ENCODE peak calls at places on chromosomes 3 and 15, in six cellular contexts. C, X, W, E, D and K are unnamed samples.

GRCh38 chr15:85702321-85703230 is 92.1 kb downstream of the KLHL25 start:
- DNase-seq in X (peak; percentile 51), D (peak; percentile 41), W (no peak), C (peak; percentile 54), E (peak; percentile 24), K (peak; percentile 30)

GRCh38 chr3:72690646-72691045 is 157.6 kb downstream of the SHQ1 start:
- DNase-seq in D (no peak), X (no peak), E (no peak), C (peak; percentile 6), W (no peak), K (no peak)

GRCh38 chr3:45981321-45982038 is 14.1 kb downstream of the FYCO1 start:
- DNase-seq in C (peak; percentile 63), E (no peak), D (no peak), X (no peak), W (no peak), K (no peak)

GRCh38 chr15:35243758-35244157 is 158.7 kb upstream of the NANOGP8 start:
- DNase-seq in D (no peak), E (no peak), W (no peak), X (no peak), C (no peak), K (no peak)

GRCh38 chr3:108305484-108306172 is 9.3 kb downstream of the HHLA2 start:
- DNase-seq in C (no peak), X (no peak), D (no peak), W (no peak), E (no peak), K (no peak)

GRCh38 chr15:30984542-30984941 is 6.9 kb downstream of the MTMR10 start:
- DNase-seq in X (no peak), E (no peak), D (no peak), C (no peak), W (no peak), K (no peak)

GRCh38 chr15:68700395-68701123 is 120.1 kb downstream of the ANP32A start:
- DNase-seq in X (no peak), W (peak; percentile 76), D (no peak), C (peak; percentile 85), E (no peak), K (no peak)

GRCh38 chr3:140198242-140198641 is 263.3 kb downstream of the CLSTN2 start:
- DNase-seq in E (no peak), D (no peak), X (no peak), W (no peak), C (no peak), K (no peak)

GRCh38 chr3:137946341-137946973 is 63.5 kb upstream of the CLDN18 start:
- DNase-seq in W (peak; percentile 24), X (peak; percentile 66), E (peak; percentile 57), C (peak; percentile 74), D (peak; percentile 83), K (peak; percentile 53)

GRCh38 chr3:130773371-130773770 is 26.7 kb upstream of the PIK3R4 start:
- DNase-seq in D (no peak), E (no peak), C (peak; percentile 48), X (no peak), W (no peak), K (no peak)

GRCh38 chr15:80838012-80838411 is 58.8 kb downstream of the CEMIP start:
- DNase-seq in E (no peak), D (no peak), C (no peak), W (no peak), X (no peak), K (no peak)

GRCh38 chr3:52835766-52836470 is 1.1 kb upstream of the MUSTN1 start:
- DNase-seq in W (peak; percentile 32), C (no peak), X (no peak), E (no peak), D (no peak), K (no peak)

GRCh38 chr3:22660076-22660475 is 543.1 kb upstream of the UBE2E2 start:
- DNase-seq in W (no peak), E (no peak), X (no peak), C (no peak), D (no peak), K (no peak)

GRCh38 chr3:124878561-124879394 is 8.4 kb downstream of the ITGB5 start:
- DNase-seq in E (no peak), C (peak; percentile 97), X (peak; percentile 27), W (no peak), D (no peak), K (no peak)

GRCh38 chr3:38153986-38154608 is 11.2 kb upstream of the OXSR1 start:
- DNase-seq in E (no peak), C (peak; percentile 86), W (no peak), D (no peak), X (peak; percentile 6), K (no peak)

GRCh38 chr3:25153561-25153960 is 274.5 kb upstream of the RARB start:
- DNase-seq in W (no peak), E (no peak), D (no peak), C (no peak), X (no peak), K (no peak)

GRCh38 chr3:9749333-9749662 is 454 bp upstream of the OGG1 start:
- DNase-seq in E (no peak), D (no peak), C (no peak), W (no peak), X (no peak), K (no peak)

GRCh38 chr3:47542614-47543173 is 29.2 kb upstream of the ELP6 start:
- DNase-seq in W (no peak), D (no peak), E (no peak), X (no peak), C (peak; percentile 51), K (no peak)

GRCh38 chr15:100001405-100001804 is 268.2 kb upstream of the LYSMD4 start:
- DNase-seq in C (no peak), W (no peak), D (no peak), E (no peak), X (peak; percentile 56), K (peak; percentile 40)

GRCh38 chr15:39801641-39802309 is 19.1 kb upstream of the FSIP1 start:
- DNase-seq in W (no peak), C (no peak), X (peak; percentile 35), D (peak; percentile 46), E (peak; percentile 53), K (no peak)

GRCh38 chr15:23484870-23485269 is 37.8 kb upstream of the GOLGA6L2 start:
- DNase-seq in E (no peak), X (no peak), D (no peak), W (no peak), C (no peak), K (no peak)

GRCh38 chr3:191369081-191370010 is 39.0 kb upstream of the UTS2B start:
- DNase-seq in E (no peak), X (no peak), D (no peak), C (peak; percentile 81), W (no peak), K (no peak)

GRCh38 chr15:55750706-55751105 is 7.8 kb upstream of the PRTG start:
- DNase-seq in E (no peak), W (no peak), C (no peak), D (no peak), X (no peak), K (no peak)

GRCh38 chr15:29457729-29458128 is 188.1 kb upstream of the NSMCE3 start:
- DNase-seq in C (peak; percentile 1), D (no peak), E (no peak), W (no peak), X (no peak), K (no peak)

GRCh38 chr15:52018244-52018643 is 775 bp upstream of the MAPK6 start:
- DNase-seq in X (no peak), C (no peak), D (no peak), W (no peak), E (no peak), K (no peak)

GRCh38 chr3:78918361-78919020 is 849.3 kb downstream of the ROBO1 start:
- DNase-seq in C (peak; percentile 57), D (no peak), X (no peak), E (no peak), W (no peak), K (no peak)

GRCh38 chr3:159604151-159604581 is 384.5 kb upstream of the IL12A start:
- DNase-seq in W (peak; percentile 86), E (no peak), D (no peak), X (no peak), C (peak; percentile 50), K (no peak)

GRCh38 chr3:196127308-196128040 is 45.6 kb upstream of the TFRC start:
- DNase-seq in W (no peak), E (no peak), X (peak; percentile 42), C (no peak), D (no peak), K (no peak)

GRCh38 chr3:134857776-134858515 is 62.9 kb downstream of the EPHB1 start:
- DNase-seq in D (no peak), E (no peak), C (no peak), W (no peak), X (no peak), K (no peak)

GRCh38 chr3:28240440-28240839 is 979 bp upstream of the CMC1 start:
- DNase-seq in D (peak; percentile 7), W (no peak), E (no peak), C (no peak), X (no peak), K (no peak)

GRCh38 chr3:187987919-187988318 is 166.0 kb upstream of the LPP start:
- DNase-seq in C (no peak), E (no peak), D (no peak), W (no peak), X (peak; percentile 73), K (peak; percentile 52)

GRCh38 chr3:47863391-47864128 is 60.6 kb downstream of the DHX30 start:
- DNase-seq in E (no peak), D (no peak), C (no peak), W (no peak), X (no peak), K (no peak)

GRCh38 chr3:172079326-172079976 is 40.1 kb downstream of the FNDC3B start:
- DNase-seq in X (no peak), E (no peak), C (no peak), D (no peak), W (no peak), K (no peak)

GRCh38 chr3:183265713-183266417 is 12.8 kb downstream of the B3GNT5 start:
- DNase-seq in E (no peak), D (no peak), C (peak; percentile 66), X (peak; percentile 65), W (no peak), K (peak; percentile 61)